ENCODE peak calls at places on chromosomes 13 and 19, in seven cellular contexts. One of them, this sample, is unnamed. For H3K9me2, the result is how much of the 10 kb centered on the place peaks cover.

GRCh38 chr13:22561581-22561980 is 619.2 kb upstream of the SGCG start:
- DNase-seq in HCT116: no peak
- DNase-seq in SK-N-SH: peak
- DNase-seq in hepatocyte: no peak
- DNase-seq in GM23248: no peak
- DNase-seq in MM.1S: no peak
- DNase-seq in PC-3: no peak
- DNase-seq in this sample: no peak

GRCh38 chr19:49497047-49497789 is 984 bp downstream of the RPS11 start:
- DNase-seq in HCT116: no peak
- DNase-seq in SK-N-SH: peak
- DNase-seq in hepatocyte: peak
- DNase-seq in GM23248: peak
- DNase-seq in MM.1S: peak
- DNase-seq in PC-3: peak
- DNase-seq in this sample: peak

GRCh38 chr13:50531917-50532899 is 311.3 kb downstream of the DLEU7 start:
- DNase-seq in HCT116: peak
- DNase-seq in SK-N-SH: peak
- DNase-seq in hepatocyte: peak
- DNase-seq in GM23248: peak
- DNase-seq in MM.1S: no peak
- DNase-seq in PC-3: peak
- DNase-seq in this sample: peak

GRCh38 chr19:4089400-4089908 is 22.8 kb upstream of the ZBTB7A start:
- DNase-seq in HCT116: no peak
- DNase-seq in SK-N-SH: no peak
- DNase-seq in hepatocyte: no peak
- DNase-seq in GM23248: no peak
- DNase-seq in MM.1S: no peak
- DNase-seq in PC-3: no peak
- DNase-seq in this sample: no peak

GRCh38 chr13:50598338-50598737 is 245.2 kb downstream of the DLEU7 start:
- DNase-seq in HCT116: no peak
- DNase-seq in SK-N-SH: no peak
- DNase-seq in hepatocyte: no peak
- DNase-seq in GM23248: no peak
- DNase-seq in MM.1S: no peak
- DNase-seq in PC-3: no peak
- DNase-seq in this sample: peak

GRCh38 chr13:114027826-114028225 is 54.0 kb upstream of the C13orf46 start:
- DNase-seq in HCT116: no peak
- DNase-seq in SK-N-SH: no peak
- DNase-seq in hepatocyte: no peak
- DNase-seq in GM23248: no peak
- DNase-seq in MM.1S: peak
- DNase-seq in PC-3: no peak
- DNase-seq in this sample: peak

GRCh38 chr13:110965038-110965754 is 50.3 kb upstream of the ANKRD10 start:
- DNase-seq in HCT116: peak
- DNase-seq in SK-N-SH: no peak
- DNase-seq in hepatocyte: peak
- DNase-seq in GM23248: peak
- DNase-seq in MM.1S: no peak
- DNase-seq in PC-3: peak
- DNase-seq in this sample: no peak

GRCh38 chr19:18439025-18439909 is 1.3 kb upstream of the ISYNA1 start:
- DNase-seq in HCT116: no peak
- DNase-seq in SK-N-SH: no peak
- DNase-seq in hepatocyte: no peak
- DNase-seq in GM23248: peak
- DNase-seq in MM.1S: no peak
- DNase-seq in PC-3: peak
- DNase-seq in this sample: no peak

GRCh38 chr19:13726323-13726722 is 38.0 kb upstream of the MRI1 start:
- DNase-seq in HCT116: no peak
- DNase-seq in SK-N-SH: no peak
- DNase-seq in hepatocyte: no peak
- DNase-seq in GM23248: no peak
- DNase-seq in MM.1S: no peak
- DNase-seq in PC-3: no peak
- DNase-seq in this sample: no peak

GRCh38 chr19:41430907-41431306 is 3.7 kb upstream of the B3GNT8 start:
- DNase-seq in HCT116: no peak
- DNase-seq in SK-N-SH: no peak
- DNase-seq in hepatocyte: no peak
- DNase-seq in GM23248: no peak
- DNase-seq in MM.1S: no peak
- DNase-seq in PC-3: no peak
- DNase-seq in this sample: no peak

DNA sequence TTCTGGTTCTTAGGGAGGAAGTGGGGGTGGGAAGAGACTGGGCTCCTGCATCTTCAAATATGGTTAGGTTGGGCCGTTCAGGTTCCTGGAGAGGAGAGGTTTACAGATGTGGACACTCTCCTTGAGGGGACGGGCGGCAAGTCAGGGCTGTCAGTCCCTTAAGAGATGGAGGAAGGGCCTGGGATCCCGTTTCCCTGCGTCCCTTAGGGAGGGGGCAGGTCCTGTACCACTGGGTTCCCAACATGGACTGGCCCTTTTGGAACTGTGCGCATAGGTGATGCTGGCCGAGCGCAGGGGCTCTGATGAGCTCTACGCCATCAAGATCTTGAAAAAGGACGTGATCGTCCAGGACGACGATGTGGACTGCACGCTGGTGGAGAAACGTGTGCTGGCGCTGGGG is 10.9 kb upstream of the CACNG7 start:
- DNase-seq in HCT116: no peak
- DNase-seq in SK-N-SH: no peak
- DNase-seq in hepatocyte: no peak
- DNase-seq in GM23248: no peak
- DNase-seq in MM.1S: no peak
- DNase-seq in PC-3: no peak
- DNase-seq in this sample: no peak
- H2AFZ ChIP-seq in HCT116: no peak
- H2AFZ ChIP-seq in SK-N-SH: no peak
- H2AFZ ChIP-seq in hepatocyte: no peak
- H2AFZ ChIP-seq in GM23248: no peak
- H2AFZ ChIP-seq in MM.1S: no peak
- H2AFZ ChIP-seq in PC-3: no peak
- H2AFZ ChIP-seq in this sample: no peak

GRCh38 chr19:42531313-42531712 is 3.0 kb upstream of the CEACAM1 start:
- DNase-seq in HCT116: no peak
- DNase-seq in SK-N-SH: no peak
- DNase-seq in hepatocyte: no peak
- DNase-seq in GM23248: no peak
- DNase-seq in MM.1S: no peak
- DNase-seq in PC-3: peak
- DNase-seq in this sample: no peak
- H3K4me2 ChIP-seq in HCT116: peak
- H3K4me2 ChIP-seq in SK-N-SH: no peak
- H3K4me2 ChIP-seq in hepatocyte: no peak
- H3K4me2 ChIP-seq in GM23248: no peak
- H3K4me2 ChIP-seq in MM.1S: no peak
- H3K4me2 ChIP-seq in PC-3: peak
- H3K4me2 ChIP-seq in this sample: no peak

GRCh38 chr19:31406106-31406505 is 56.9 kb upstream of the TSHZ3 start:
- DNase-seq in HCT116: no peak
- DNase-seq in SK-N-SH: no peak
- DNase-seq in hepatocyte: no peak
- DNase-seq in GM23248: no peak
- DNase-seq in MM.1S: no peak
- DNase-seq in PC-3: no peak
- DNase-seq in this sample: no peak

GRCh38 chr19:31413353-31413752 is 64.1 kb upstream of the TSHZ3 start:
- DNase-seq in HCT116: no peak
- DNase-seq in SK-N-SH: no peak
- DNase-seq in hepatocyte: no peak
- DNase-seq in GM23248: no peak
- DNase-seq in MM.1S: no peak
- DNase-seq in PC-3: no peak
- DNase-seq in this sample: no peak

GRCh38 chr19:31402931-31403330 is 53.7 kb upstream of the TSHZ3 start:
- DNase-seq in HCT116: no peak
- DNase-seq in SK-N-SH: no peak
- DNase-seq in hepatocyte: no peak
- DNase-seq in GM23248: peak
- DNase-seq in MM.1S: no peak
- DNase-seq in PC-3: no peak
- DNase-seq in this sample: no peak

GRCh38 chr19:31408460-31409124 is 59.4 kb upstream of the TSHZ3 start:
- DNase-seq in HCT116: no peak
- DNase-seq in SK-N-SH: no peak
- DNase-seq in hepatocyte: peak
- DNase-seq in GM23248: peak
- DNase-seq in MM.1S: no peak
- DNase-seq in PC-3: peak
- DNase-seq in this sample: no peak
- H3K9me2 ChIP-seq in HCT116: under half
- H3K9me2 ChIP-seq in SK-N-SH: under half
- H3K9me2 ChIP-seq in hepatocyte: under half
- H3K9me2 ChIP-seq in GM23248: under half
- H3K9me2 ChIP-seq in MM.1S: under half
- H3K9me2 ChIP-seq in PC-3: under half
- H3K9me2 ChIP-seq in this sample: under half

GRCh38 chr13:20526664-20527063 is 1.0 kb upstream of the CRYL1 start:
- DNase-seq in HCT116: no peak
- DNase-seq in SK-N-SH: no peak
- DNase-seq in hepatocyte: no peak
- DNase-seq in GM23248: peak
- DNase-seq in MM.1S: no peak
- DNase-seq in PC-3: no peak
- DNase-seq in this sample: no peak
- H2AFZ ChIP-seq in HCT116: peak
- H2AFZ ChIP-seq in SK-N-SH: peak
- H2AFZ ChIP-seq in hepatocyte: peak
- H2AFZ ChIP-seq in GM23248: peak
- H2AFZ ChIP-seq in MM.1S: peak
- H2AFZ ChIP-seq in PC-3: peak
- H2AFZ ChIP-seq in this sample: no peak

GRCh38 chr19:46878613-46879375 is 18.0 kb downstream of the ARHGAP35 start:
- DNase-seq in HCT116: no peak
- DNase-seq in SK-N-SH: no peak
- DNase-seq in hepatocyte: no peak
- DNase-seq in GM23248: peak
- DNase-seq in MM.1S: no peak
- DNase-seq in PC-3: peak
- DNase-seq in this sample: no peak
- H3K4me2 ChIP-seq in HCT116: peak
- H3K4me2 ChIP-seq in SK-N-SH: peak
- H3K4me2 ChIP-seq in hepatocyte: no peak
- H3K4me2 ChIP-seq in GM23248: peak
- H3K4me2 ChIP-seq in MM.1S: no peak
- H3K4me2 ChIP-seq in PC-3: peak
- H3K4me2 ChIP-seq in this sample: no peak

This sample was measured in OCI-LY7.